ENCODE peak calls at places on chromosomes 5 and 9, in nine cellular contexts. E, X, J, S, G, V, U, H and K are unnamed samples.

GRCh38 chr5:12777342-12777741 is 873.1 kb upstream of the CTNND2 start:
- DNase-seq in S (no peak), V (no peak), G (no peak), H (no peak), U (no peak), J (no peak), X (no peak), E (no peak), K (no peak)

GRCh38 chr5:36153727-36154126 is 1.8 kb downstream of the SKP2 start:
- DNase-seq in G (no peak), J (no peak), X (no peak), E (no peak), H (no peak), U (no peak), V (no peak), S (no peak), K (no peak)

GRCh38 chr5:18466731-18467130 is 832.5 kb downstream of the TAF11L14 start:
- DNase-seq in J (no peak), E (no peak), V (no peak), U (no peak), X (no peak), G (no peak), H (no peak), S (no peak), K (no peak)

GRCh38 chr5:101473483-101473882 is 570.4 kb upstream of the ST8SIA4 start:
- DNase-seq in X (no peak), G (no peak), S (no peak), J (no peak), E (no peak), H (no peak), U (no peak), V (no peak), K (no peak)

GRCh38 chr5:57684299-57684702 is 201.7 kb upstream of the ACTBL2 start:
- DNase-seq in U (no peak), V (no peak), J (no peak), X (no peak), G (no peak), H (no peak), E (no peak), S (no peak), K (no peak)

GRCh38 chr5:138754699-138755057 is 1.5 kb downstream of the CTNNA1 start:
- DNase-seq in J (no peak), X (peak; percentile 21), U (no peak), H (no peak), E (no peak), S (no peak), V (no peak), G (no peak), K (no peak)

GRCh38 chr9:121944741-121945191 is 148.3 kb downstream of the TTLL11 start:
- DNase-seq in J (no peak), G (no peak), U (no peak), X (no peak), E (no peak), S (no peak), H (no peak), V (no peak), K (no peak)

GRCh38 chr5:37111426-37112382 is 137.5 kb downstream of the CPLANE1 start:
- DNase-seq in G (no peak), S (no peak), X (no peak), V (no peak), J (no peak), H (no peak), U (no peak), E (no peak), K (no peak)

GRCh38 chr5:126972062-126972895 is 58.1 kb downstream of the MARCHF3 start:
- DNase-seq in H (no peak), S (no peak), G (no peak), J (peak; percentile 12), X (no peak), U (no peak), V (peak; percentile 12), E (no peak), K (no peak)

GRCh38 chr9:21060919-21061561 is 16.7 kb downstream of the IFNB1 start:
- DNase-seq in J (no peak), S (no peak), H (no peak), U (no peak), G (no peak), E (no peak), V (peak; percentile 10), X (no peak), K (no peak)

GRCh38 chr5:82644768-82645167 is 366.6 kb upstream of the RPS23 start:
- DNase-seq in H (no peak), V (no peak), G (no peak), E (no peak), J (no peak), U (no peak), S (no peak), X (no peak), K (no peak)

GRCh38 chr9:79134654-79135053 is 437.1 kb upstream of the TLE4 start:
- DNase-seq in U (no peak), J (no peak), V (no peak), S (no peak), G (no peak), H (no peak), X (no peak), E (no peak), K (no peak)

GRCh38 chr5:140224658-140225057 is 49.7 kb downstream of the CYSTM1 start:
- DNase-seq in E (no peak), J (no peak), X (no peak), H (no peak), V (no peak), G (no peak), U (no peak), S (no peak), K (no peak)

GRCh38 chr5:140225396-140225795 is 50.4 kb downstream of the CYSTM1 start:
- DNase-seq in S (no peak), X (no peak), H (no peak), J (no peak), V (no peak), E (no peak), U (peak; percentile 59), G (no peak), K (no peak)

GRCh38 chr5:140223567-140223966 is 48.6 kb downstream of the CYSTM1 start:
- DNase-seq in V (no peak), S (no peak), U (no peak), G (no peak), E (peak; percentile 44), X (no peak), J (no peak), H (no peak), K (no peak)

GRCh38 chr5:140228364-140228837 is 53.4 kb downstream of the CYSTM1 start:
- DNase-seq in X (no peak), S (no peak), U (peak; percentile 75), G (no peak), V (peak; percentile 82), H (no peak), J (no peak), E (peak; percentile 32), K (peak; percentile 64)

DNA sequence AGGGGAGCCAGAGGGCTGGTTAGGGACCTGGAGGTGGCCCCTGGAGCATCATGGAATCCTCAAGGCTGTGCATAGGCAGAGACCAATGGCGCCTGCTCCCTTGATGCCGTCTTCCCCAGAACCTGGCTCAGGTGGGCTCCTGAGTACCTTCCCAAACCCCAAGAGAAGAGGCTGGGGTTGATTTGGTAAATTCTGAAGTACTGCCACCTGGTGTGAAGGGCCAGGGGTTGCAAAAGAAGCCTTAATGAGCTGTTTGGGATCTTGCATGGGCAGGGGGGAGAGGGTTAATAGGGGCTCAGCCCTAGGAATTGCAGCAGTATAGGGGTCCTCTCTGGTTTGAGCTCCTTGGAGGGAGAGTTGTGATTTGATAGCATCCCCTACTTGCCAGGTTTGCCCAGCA is 52.1 kb downstream of the CYSTM1 start:
- DNase-seq in G (no peak), S (no peak), X (no peak), J (no peak), E (no peak), V (no peak), H (no peak), U (no peak), K (no peak)
- TF ChIP-seq CTCF in G (no peak), S (no peak), X (no peak), J (no peak), E (no peak), V (no peak), H (no peak), U (no peak), K (no peak)

GRCh38 chr5:154087260-154087659 is 48.5 kb downstream of the MFAP3 start:
- DNase-seq in H (no peak), V (no peak), E (no peak), U (no peak), J (no peak), S (no peak), X (no peak), G (no peak), K (no peak)

GRCh38 chr5:154088801-154089200 is 50.0 kb downstream of the MFAP3 start:
- DNase-seq in U (no peak), E (no peak), J (no peak), G (no peak), V (no peak), S (no peak), X (no peak), H (no peak), K (no peak)

GRCh38 chr5:154086641-154087040 is 47.9 kb downstream of the MFAP3 start:
- DNase-seq in H (no peak), G (peak; percentile 18), E (peak; percentile 45), V (no peak), J (no peak), X (no peak), S (no peak), U (no peak), K (peak; percentile 23)

GRCh38 chr5:154084255-154084654 is 45.5 kb downstream of the MFAP3 start:
- DNase-seq in U (no peak), E (no peak), V (no peak), S (no peak), H (no peak), J (no peak), X (no peak), G (no peak), K (no peak)

GRCh38 chr5:154086123-154086522 is 47.4 kb downstream of the MFAP3 start:
- DNase-seq in E (no peak), H (no peak), V (no peak), G (no peak), J (no peak), X (no peak), S (no peak), U (no peak), K (no peak)
- H3K27me3 ChIP-seq in E (no peaks in the 10 kb centered on the region), H (no peaks in the 10 kb centered on the region), V (no peaks in the 10 kb centered on the region), G (no peaks in the 10 kb centered on the region), J (no peaks in the 10 kb centered on the region), X (no peaks in the 10 kb centered on the region), S (no peaks in the 10 kb centered on the region), U (no peaks in the 10 kb centered on the region), K (no peaks in the 10 kb centered on the region)

GRCh38 chr9:131423171-131423581 is 29.3 kb downstream of the PRRC2B start:
- DNase-seq in J (no peak), E (peak; percentile 64), H (peak; percentile 83), G (peak; percentile 52), U (peak; percentile 69), S (no peak), V (peak; percentile 59), X (peak; percentile 71), K (peak; percentile 66)
- H3K4me1 ChIP-seq in J (peaks cover 67% of the 10 kb centered on the region), E (peaks cover 83% of the 10 kb centered on the region), H (peaks cover 71% of the 10 kb centered on the region), G (peaks cover 60% of the 10 kb centered on the region), U (peaks cover 92% of the 10 kb centered on the region), S (peaks cover 57% of the 10 kb centered on the region), V (peaks cover 58% of the 10 kb centered on the region), X (peaks cover 34% of the 10 kb centered on the region), K (peaks cover 62% of the 10 kb centered on the region)

DNA sequence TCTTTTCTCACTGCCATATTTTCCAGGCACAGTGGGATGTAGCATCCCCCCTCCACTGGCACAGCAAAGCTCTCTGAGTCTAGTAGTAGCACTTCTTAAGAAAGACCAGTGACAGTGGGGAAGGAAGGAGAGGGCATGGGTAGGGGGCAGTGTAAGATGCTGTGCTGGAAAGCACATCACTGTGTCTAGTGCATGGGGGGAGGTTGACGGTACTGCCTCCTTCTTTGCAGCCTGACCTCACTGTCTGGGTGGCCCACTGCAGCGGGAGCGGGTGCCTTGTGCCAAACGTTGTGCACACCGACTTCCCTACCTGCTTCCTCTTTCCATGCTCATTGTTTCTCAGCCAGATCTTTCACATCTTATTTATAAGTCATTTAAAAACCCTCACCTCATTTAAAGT is 91.8 kb downstream of the PDE8B start:
- DNase-seq in U (no peak), X (no peak), G (no peak), V (no peak), E (no peak), S (no peak), H (no peak), J (no peak), K (no peak)
- TF ChIP-seq CTCF in U (no peak), X (no peak), G (no peak), V (no peak), E (no peak), S (no peak), H (no peak), J (no peak), K (no peak)